ENCODE peak calls at places on chromosomes 4 and X, in nine cellular contexts. Y is fibroblast of lung; O is M059J; M is activated naive CD8-positive, alpha-beta T cell treated with anti-CD3 and anti-CD28 coated beads, Interleukin-2, amount 50 U/mL, for 24 hours; U is gastrocnemius medialis; Q is breast epithelium; N is stimulated activated CD4-positive, alpha-beta T cell treated with anti-CD3 and anti-CD28 coated beads, Interleukin-2, amount 100 ng/mL, for 48 hours; Z is astrocyte of the cerebellum; T is tibial nerve. G is an unnamed sample.

GRCh38 chr4:68209003-68209402 is 36.5 kb downstream of the TMPRSS11B start:
- DNase-seq in Q (no peak), Z (no peak), M (no peak), T (no peak), N (no peak), Y (peak), O (no peak), U (no peak), G (no peak)

GRCh38 chr4:106238819-106239420 is 77.1 kb downstream of the TBCK start:
- DNase-seq in Y (peak), Z (peak), N (no peak), Q (no peak), O (peak), M (no peak), T (no peak), U (no peak), G (no peak)

GRCh38 chr4:123821861-123822260 is 425.3 kb downstream of the SPRY1 start:
- DNase-seq in N (no peak), Q (no peak), O (peak), U (no peak), Z (no peak), Y (peak), T (no peak), M (no peak), G (no peak)

GRCh38 chr4:18847276-18847890 is 825.8 kb upstream of the LCORL start:
- DNase-seq in U (no peak), O (peak), Y (peak), T (no peak), Q (no peak), N (no peak), Z (no peak), M (no peak), G (no peak)

GRCh38 chr4:121824950-121825349 is 1.3 kb upstream of the CCNA2 start:
- DNase-seq in N (no peak), O (no peak), T (no peak), Y (no peak), Q (no peak), U (no peak), M (no peak), Z (no peak), G (no peak)

GRCh38 chr4:165974647-165975335 is 101.8 kb downstream of the TLL1 start:
- DNase-seq in T (no peak), Y (peak), M (no peak), Z (peak), U (no peak), Q (no peak), N (no peak), O (peak), G (no peak)

GRCh38 chr4:71593306-71593705 is 190.6 kb downstream of the GC start:
- DNase-seq in N (no peak), Z (no peak), O (no peak), Q (no peak), Y (no peak), M (no peak), U (no peak), T (no peak), G (no peak)

GRCh38 chr4:153790962-153791551 is 2.2 kb upstream of the SFRP2 start:
- DNase-seq in Y (no peak), Q (no peak), T (peak), Z (no peak), N (peak), U (no peak), M (peak), O (peak), G (no peak)

GRCh38 chr4:75790024-75790423 is 65.6 kb downstream of the USO1 start:
- DNase-seq in Z (no peak), Y (no peak), U (no peak), O (no peak), Q (no peak), N (no peak), M (no peak), T (no peak), G (no peak)

GRCh38 chr4:139785356-139785755 is 119.7 kb downstream of the MGST2 start:
- DNase-seq in U (no peak), T (no peak), N (no peak), M (no peak), Q (no peak), Z (no peak), O (no peak), Y (no peak), G (no peak)

GRCh38 chr4:105088110-105088879 is 58.4 kb upstream of the TET2 start:
- DNase-seq in N (no peak), O (peak), Y (peak), M (no peak), U (no peak), T (peak), Z (peak), Q (no peak), G (no peak)

GRCh38 chr4:73222466-73223257 is 35.9 kb downstream of the ANKRD17 start:
- DNase-seq in Z (peak), T (peak), O (peak), Q (peak), U (peak), M (peak), Y (peak), N (peak), G (peak)

GRCh38 chr4:55435136-55435535 is 39.4 kb downstream of the TMEM165 start:
- DNase-seq in Z (no peak), O (peak), Q (no peak), Y (peak), U (no peak), T (no peak), M (peak), N (no peak), G (no peak)

GRCh38 chrX:149504915-149505651 is at the start of gene IDS:
- DNase-seq in M (peak), U (peak), Z (peak), Q (peak), N (peak), Y (peak), O (peak), T (peak), G (no peak)

GRCh38 chr4:152094851-152095700 is 334.3 kb upstream of the GATB start:
- DNase-seq in M (no peak), Y (peak), Q (no peak), T (no peak), Z (peak), O (peak), U (no peak), N (no peak), G (no peak)

GRCh38 chrX:15761564-15762191 is 23.6 kb downstream of the CA5B start:
- DNase-seq in Z (no peak), M (peak), O (peak), T (peak), U (no peak), Q (no peak), N (no peak), Y (peak), G (no peak)

GRCh38 chr4:82268826-82269193 is 105.0 kb downstream of the HNRNPD start:
- DNase-seq in T (no peak), Y (no peak), O (no peak), Q (no peak), U (no peak), Z (no peak), M (no peak), N (no peak), G (no peak)

GRCh38 chrX:95885074-95885473 is 799.6 kb upstream of the DIAPH2 start:
- DNase-seq in Z (peak), M (no peak), N (no peak), O (peak), Y (peak), Q (no peak), T (peak), U (no peak), G (no peak)

GRCh38 chr4:28966982-28967381 is 1753.2 kb upstream of the PCDH7 start:
- DNase-seq in Q (no peak), M (no peak), Z (no peak), Y (peak), N (no peak), U (no peak), O (peak), T (no peak), G (peak)

GRCh38 chr4:84849051-84849640 is 117.3 kb downstream of the WDFY3 start:
- DNase-seq in Q (no peak), M (no peak), T (no peak), O (no peak), Z (no peak), Y (no peak), U (no peak), N (no peak), G (no peak)

GRCh38 chr4:22515888-22516541 is at the start of gene ADGRA3:
- DNase-seq in Z (no peak), M (peak), U (peak), N (peak), Y (peak), T (peak), Q (peak), O (peak), G (no peak)

GRCh38 chr4:180449395-180449956 is 1793.7 kb upstream of the TENM3 start:
- DNase-seq in Q (no peak), O (peak), U (no peak), M (no peak), T (no peak), Z (peak), N (no peak), Y (peak), G (no peak)

GRCh38 chr4:36010531-36010930 is 233.8 kb downstream of the ARAP2 start:
- DNase-seq in U (no peak), M (no peak), Z (no peak), N (no peak), Y (no peak), O (no peak), Q (no peak), T (no peak), G (no peak)

GRCh38 chrX:71895607-71896006 is 15.0 kb upstream of the NHSL2 start:
- DNase-seq in Y (no peak), Z (no peak), T (no peak), N (no peak), U (no peak), M (no peak), O (no peak), Q (no peak), G (no peak)

GRCh38 chrX:41421071-41421729 is 25.9 kb upstream of the NYX start:
- DNase-seq in T (no peak), Q (no peak), Y (no peak), Z (no peak), M (no peak), N (no peak), O (no peak), U (no peak), G (no peak)

GRCh38 chr4:113539408-113539807 is 222.1 kb downstream of the CAMK2D start:
- DNase-seq in U (no peak), N (no peak), Z (peak), O (peak), Q (no peak), T (no peak), Y (peak), M (no peak), G (no peak)

GRCh38 chrX:44945736-44946135 is 72.7 kb downstream of the KDM6A start:
- DNase-seq in Z (no peak), T (no peak), N (no peak), Q (no peak), U (no peak), Y (no peak), M (no peak), O (no peak), G (no peak)

GRCh38 chr4:165330666-165331065 is 3.2 kb downstream of the MSMO1 start:
- DNase-seq in M (no peak), Q (no peak), N (no peak), Z (no peak), O (no peak), T (no peak), U (no peak), Y (no peak), G (no peak)

G was measured in Panc1.